ENCODE peak calls at places on chromosome 21, in six cellular contexts. W is CD4-positive, CD25-positive, alpha-beta regulatory T cell; S is right cardiac atrium; O is IMR-90; H is pancreas; J is DND-41. C is an unnamed sample.
A peak's percentile ranks its signal among the peaks of the same experiment; 100 is the strongest.

GRCh38 chr21:18803624-18804023 is 400.0 kb upstream of the TMPRSS15 start:
- DNase-seq in W (no peak), S (no peak), O (no peak), H (no peak), J (no peak), C (no peak)

GRCh38 chr21:37551406-37552355 is 185.1 kb downstream of the DYRK1A start:
- DNase-seq in W (no peak), S (no peak), O (no peak), H (no peak), J (no peak), C (no peak)

GRCh38 chr21:43814215-43815106 is 25.1 kb downstream of the RRP1 start:
- DNase-seq in W (no peak), S (no peak), O (no peak), H (peak; percentile 21), J (no peak), C (no peak)

GRCh38 chr21:35962917-35963316 is 97.4 kb downstream of the SETD4 start:
- DNase-seq in W (no peak), S (no peak), O (no peak), H (no peak), J (no peak), C (no peak)

GRCh38 chr21:35838987-35839763 is 221.2 kb downstream of the SETD4 start:
- DNase-seq in W (no peak), S (no peak), O (no peak), H (no peak), J (no peak), C (no peak)

GRCh38 chr21:16496594-16496993 is 766.8 kb downstream of the USP25 start:
- DNase-seq in W (no peak), S (no peak), O (no peak), H (no peak), J (no peak), C (no peak)

GRCh38 chr21:36005018-36005417 is 55.3 kb downstream of the SETD4 start:
- DNase-seq in W (no peak), S (no peak), O (peak; percentile 42), H (no peak), J (peak; percentile 52), C (no peak)

GRCh38 chr21:36929622-36930021 is 36.8 kb downstream of the HLCS start:
- DNase-seq in W (no peak), S (no peak), O (peak; percentile 49), H (peak; percentile 60), J (no peak), C (no peak)

GRCh38 chr21:35371217-35371616 is 322.1 kb upstream of the RUNX1 start:
- DNase-seq in W (no peak), S (no peak), O (no peak), H (no peak), J (no peak), C (no peak)

GRCh38 chr21:27024316-27024715 is 57.4 kb upstream of the ADAMTS5 start:
- DNase-seq in W (no peak), S (no peak), O (peak; percentile 71), H (no peak), J (no peak), C (no peak)

GRCh38 chr21:22575165-22575584 is 1577.0 kb downstream of the NCAM2 start:
- DNase-seq in W (no peak), S (no peak), O (no peak), H (no peak), J (peak; percentile 53), C (no peak)

GRCh38 chr21:44349847-44350772 is 3.3 kb upstream of the TRPM2 start:
- DNase-seq in W (no peak), S (no peak), O (no peak), H (no peak), J (no peak), C (no peak)

GRCh38 chr21:44709426-44710293 is 1.7 kb downstream of the TSPEAR start:
- DNase-seq in W (no peak), S (no peak), O (peak; percentile 0), H (no peak), J (no peak), C (no peak)

GRCh38 chr21:28298251-28298672 is 694.4 kb downstream of the LTN1 start:
- DNase-seq in W (no peak), S (no peak), O (peak; percentile 63), H (no peak), J (no peak), C (no peak)

GRCh38 chr21:25506887-25507286 is 100.4 kb downstream of the MRPL39 start:
- DNase-seq in W (no peak), S (no peak), O (peak; percentile 91), H (no peak), J (no peak), C (no peak)

GRCh38 chr21:45139473-45139872 is 65.1 kb downstream of the ADARB1 start:
- DNase-seq in W (no peak), S (no peak), O (no peak), H (no peak), J (no peak), C (no peak)

GRCh38 chr21:32403201-32403701 is 9.3 kb upstream of the EVA1C start:
- DNase-seq in W (peak; percentile 22), S (peak; percentile 70), O (peak; percentile 73), H (peak; percentile 26), J (peak; percentile 56), C (peak; percentile 63)

GRCh38 chr21:43911935-43912487 is 47.0 kb downstream of the AGPAT3 start:
- DNase-seq in W (no peak), S (no peak), O (no peak), H (no peak), J (no peak), C (no peak)

GRCh38 chr21:40531421-40531820 is 315.5 kb downstream of the DSCAM start:
- DNase-seq in W (no peak), S (no peak), O (no peak), H (no peak), J (no peak), C (no peak)

DNA sequence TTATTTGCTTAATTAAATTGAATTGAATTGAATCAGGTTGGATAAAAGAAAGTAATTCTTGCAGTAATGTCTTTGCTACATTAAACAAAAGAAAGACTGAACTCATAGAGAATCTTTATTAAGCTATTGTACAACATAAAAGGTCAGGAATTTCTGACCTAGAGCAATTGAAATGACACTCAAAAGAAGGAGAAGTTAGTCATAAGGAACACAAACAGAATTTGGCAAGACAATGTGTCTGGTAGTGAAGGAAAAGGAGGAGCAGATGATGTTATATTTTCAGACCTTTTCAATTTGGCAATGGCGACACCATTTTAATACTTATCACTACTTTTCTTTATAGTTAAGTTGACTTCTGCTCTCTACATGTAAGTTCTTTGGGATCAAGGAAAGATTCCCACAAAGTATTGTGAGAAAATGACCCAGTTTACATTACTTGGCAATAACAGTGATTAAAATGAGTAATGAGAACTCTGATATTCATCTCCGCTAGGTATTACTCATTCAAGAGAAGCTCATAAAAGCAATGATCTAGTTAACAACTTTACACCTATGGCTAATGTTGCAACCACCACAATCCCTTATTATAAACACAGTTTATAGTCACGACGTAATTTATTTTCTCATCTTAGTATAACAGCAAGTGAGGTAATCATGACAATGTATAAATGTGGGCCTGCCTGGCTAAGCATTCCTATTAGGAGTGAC is 14.7 kb upstream of the KRTAP21-1 start:
- DNase-seq in W (no peak), S (no peak), O (no peak), H (no peak), J (no peak), C (no peak)
- H3K27me3 ChIP-seq in W (no peaks in the 10 kb centered on the region), S (no peaks in the 10 kb centered on the region), O (no peaks in the 10 kb centered on the region), H (no peaks in the 10 kb centered on the region), J (no peaks in the 10 kb centered on the region), C (no peaks in the 10 kb centered on the region)

GRCh38 chr21:9756677-9757076 is 764.7 kb upstream of the TPTE start:
- DNase-seq in W (no peak), S (no peak), O (no peak), H (no peak), J (no peak), C (no peak)

GRCh38 chr21:9758141-9758540 is 763.2 kb upstream of the TPTE start:
- DNase-seq in W (no peak), S (no peak), O (no peak), H (no peak), J (no peak), C (no peak)

GRCh38 chr21:9755611-9756010 is 765.8 kb upstream of the TPTE start:
- DNase-seq in W (no peak), S (no peak), O (no peak), H (no peak), J (no peak), C (no peak)

GRCh38 chr21:9750341-9751086 is 770.9 kb upstream of the TPTE start:
- DNase-seq in W (no peak), S (no peak), O (no peak), H (no peak), J (no peak), C (no peak)

GRCh38 chr21:9753943-9754342 is 767.4 kb upstream of the TPTE start:
- DNase-seq in W (no peak), S (no peak), O (no peak), H (no peak), J (no peak), C (no peak)
- H3K9me3 ChIP-seq in W (peaks cover 53% of the 10 kb centered on the region), S (no peaks in the 10 kb centered on the region), O (peaks cover 45% of the 10 kb centered on the region), H (no peaks in the 10 kb centered on the region), J (peaks cover 24% of the 10 kb centered on the region), C (peaks cover 1% of the 10 kb centered on the region)

GRCh38 chr21:46211376-46211775 is 17.2 kb downstream of the LSS start:
- DNase-seq in W (no peak), S (no peak), O (no peak), H (no peak), J (no peak), C (no peak)

GRCh38 chr21:46210378-46211136 is 18.0 kb downstream of the LSS start:
- DNase-seq in W (no peak), S (no peak), O (no peak), H (no peak), J (no peak), C (no peak)

GRCh38 chr21:46207006-46207919 is 21.3 kb downstream of the LSS start:
- DNase-seq in W (no peak), S (no peak), O (no peak), H (no peak), J (no peak), C (no peak)

GRCh38 chr21:46207920-46208571 is 20.5 kb downstream of the LSS start:
- DNase-seq in W (no peak), S (no peak), O (no peak), H (no peak), J (no peak), C (no peak)

GRCh38 chr21:46208761-46209721 is 19.5 kb downstream of the LSS start:
- DNase-seq in W (no peak), S (no peak), O (no peak), H (no peak), J (no peak), C (no peak)
- H3K27ac ChIP-seq in W (no peak overlapping the region), S (no peak overlapping the region), O (no peak overlapping the region), H (no peak overlapping the region), J (no peak overlapping the region), C (no peak overlapping the region)

GRCh38 chr21:39085843-39086415 is 97.3 kb downstream of the PSMG1 start:
- DNase-seq in W (no peak), S (no peak), O (no peak), H (no peak), J (no peak), C (no peak)
- H3K27me3 ChIP-seq in W (no peaks in the 10 kb centered on the region), S (no peaks in the 10 kb centered on the region), O (peaks cover 2% of the 10 kb centered on the region), H (no peaks in the 10 kb centered on the region), J (no peaks in the 10 kb centered on the region), C (no peaks in the 10 kb centered on the region)

DNA sequence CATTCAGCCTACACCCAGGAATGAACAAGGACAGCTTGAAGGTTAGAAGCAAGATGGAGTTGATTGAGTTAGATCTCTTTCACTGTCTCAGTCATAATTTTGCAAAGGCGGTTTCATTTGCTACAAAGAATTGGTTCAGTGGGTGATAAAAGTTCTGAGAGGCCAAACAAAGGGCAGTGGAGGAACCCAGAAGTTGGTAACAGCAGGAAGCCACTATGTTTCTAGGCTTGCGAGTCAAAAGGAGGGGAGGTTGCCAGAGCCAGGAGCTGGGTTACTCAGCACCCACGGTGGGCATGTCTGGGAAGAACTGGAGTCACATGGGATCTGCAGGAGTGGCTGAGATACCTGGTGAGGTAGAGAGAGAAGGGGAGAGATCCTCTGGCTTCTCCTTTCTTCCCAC is 64.2 kb upstream of the MRPS6 start:
- DNase-seq in W (no peak), S (no peak), O (no peak), H (no peak), J (no peak), C (no peak)
- H3K9me3 ChIP-seq in W (peaks cover 14% of the 10 kb centered on the region), S (no peaks in the 10 kb centered on the region), O (peaks cover 21% of the 10 kb centered on the region), H (no peaks in the 10 kb centered on the region), J (peaks cover 6% of the 10 kb centered on the region), C (no peaks in the 10 kb centered on the region)

C was measured in CD4-positive, alpha-beta memory T cell.